ENCODE peak calls at places on chromosomes 2 and 18, in nine cellular contexts. T, K, Y, Z, E, N, Q, S and X are unnamed samples.

GRCh38 chr18:9914334-9914583 is 443 bp downstream of the VAPA start:
- DNase-seq in T (peak), K (no peak), Y (no peak), Z (no peak), E (peak), N (no peak), Q (no peak), S (no peak), X (peak)

GRCh38 chr2:32402087-32402486 is 45.3 kb downstream of the BIRC6 start:
- DNase-seq in T (no peak), K (no peak), Y (no peak), Z (no peak), E (no peak), N (no peak), Q (no peak), S (no peak), X (no peak)

GRCh38 chr2:237911363-237912017 is 52.1 kb downstream of the RAMP1 start:
- DNase-seq in T (no peak), K (no peak), Y (no peak), Z (no peak), E (no peak), N (no peak), Q (no peak), S (no peak), X (no peak)

GRCh38 chr2:130825972-130826253 is 10.8 kb upstream of the ARHGEF4 start:
- DNase-seq in T (no peak), K (no peak), Y (no peak), Z (no peak), E (no peak), N (no peak), Q (no peak), S (no peak), X (no peak)

GRCh38 chr2:97740590-97741182 is 27.3 kb downstream of the ZAP70 start:
- DNase-seq in T (peak), K (no peak), Y (peak), Z (peak), E (peak), N (peak), Q (no peak), S (peak), X (peak)

GRCh38 chr2:48651127-48651526 is 33.5 kb downstream of the GTF2A1L start:
- DNase-seq in T (no peak), K (no peak), Y (no peak), Z (no peak), E (no peak), N (no peak), Q (no peak), S (peak), X (no peak)

GRCh38 chr2:176709541-176709951 is 440.3 kb downstream of the MTX2 start:
- DNase-seq in T (no peak), K (no peak), Y (no peak), Z (no peak), E (no peak), N (no peak), Q (no peak), S (peak), X (no peak)

GRCh38 chr2:236366406-236366805 is 102.2 kb upstream of the ASB18 start:
- DNase-seq in T (no peak), K (peak), Y (no peak), Z (no peak), E (no peak), N (no peak), Q (no peak), S (no peak), X (peak)

GRCh38 chr2:200847268-200847667 is 17.2 kb downstream of the CLK1 start:
- DNase-seq in T (no peak), K (no peak), Y (no peak), Z (no peak), E (no peak), N (no peak), Q (no peak), S (no peak), X (no peak)

GRCh38 chr2:199663157-199663556 is 187.8 kb downstream of the FTCDNL1 start:
- DNase-seq in T (no peak), K (peak), Y (no peak), Z (no peak), E (no peak), N (no peak), Q (no peak), S (no peak), X (no peak)

GRCh38 chr18:76398899-76399612 is 96.0 kb downstream of the ZNF516 start:
- DNase-seq in T (peak), K (peak), Y (peak), Z (peak), E (peak), N (peak), Q (peak), S (peak), X (peak)

GRCh38 chr2:10475221-10475722 is 27.1 kb upstream of the ODC1 start:
- DNase-seq in T (no peak), K (no peak), Y (no peak), Z (no peak), E (no peak), N (no peak), Q (no peak), S (no peak), X (no peak)

GRCh38 chr2:163735692-163736432 is at the start of gene FIGN:
- DNase-seq in T (no peak), K (no peak), Y (peak), Z (no peak), E (peak), N (peak), Q (peak), S (peak), X (no peak)

GRCh38 chr18:44696892-44697291 is 16.2 kb downstream of the SETBP1 start:
- DNase-seq in T (peak), K (no peak), Y (no peak), Z (no peak), E (no peak), N (no peak), Q (no peak), S (no peak), X (no peak)

GRCh38 chr18:58863539-58864145 is 1.0 kb upstream of the ZNF532 start:
- DNase-seq in T (no peak), K (no peak), Y (no peak), Z (no peak), E (peak), N (no peak), Q (no peak), S (peak), X (no peak)

GRCh38 chr2:169877406-169877805 is 50.2 kb downstream of the UBR3 start:
- DNase-seq in T (no peak), K (no peak), Y (no peak), Z (peak), E (peak), N (peak), Q (no peak), S (peak), X (peak)

GRCh38 chr18:34650121-34650545 is 60.0 kb upstream of the DTNA start:
- DNase-seq in T (no peak), K (no peak), Y (no peak), Z (no peak), E (no peak), N (no peak), Q (no peak), S (peak), X (peak)

GRCh38 chr2:176652300-176653182 is 383.3 kb downstream of the MTX2 start:
- DNase-seq in T (peak), K (no peak), Y (peak), Z (peak), E (peak), N (peak), Q (no peak), S (peak), X (peak)

GRCh38 chr2:12083713-12084420 is 337.4 kb downstream of the LPIN1 start:
- DNase-seq in T (no peak), K (no peak), Y (no peak), Z (no peak), E (peak), N (no peak), Q (no peak), S (no peak), X (no peak)

GRCh38 chr18:52748343-52748742 is 408.3 kb downstream of the DCC start:
- DNase-seq in T (no peak), K (no peak), Y (no peak), Z (no peak), E (no peak), N (no peak), Q (no peak), S (no peak), X (no peak)

GRCh38 chr2:33448216-33448899 is 28.1 kb upstream of the RASGRP3 start:
- DNase-seq in T (no peak), K (no peak), Y (no peak), Z (no peak), E (no peak), N (no peak), Q (no peak), S (no peak), X (peak)

GRCh38 chr2:164840930-164841718 is 499 bp downstream of the COBLL1 start:
- DNase-seq in T (peak), K (no peak), Y (peak), Z (peak), E (peak), N (peak), Q (no peak), S (peak), X (peak)

GRCh38 chr18:40695526-40695925 is 1259.5 kb upstream of the PIK3C3 start:
- DNase-seq in T (no peak), K (no peak), Y (no peak), Z (no peak), E (no peak), N (no peak), Q (no peak), S (no peak), X (no peak)

GRCh38 chr18:43526436-43527150 is 249.3 kb upstream of the SYT4 start:
- DNase-seq in T (no peak), K (no peak), Y (no peak), Z (no peak), E (no peak), N (no peak), Q (no peak), S (no peak), X (no peak)

GRCh38 chr2:46390036-46390435 is 89.3 kb upstream of the TMEM247 start:
- DNase-seq in T (no peak), K (no peak), Y (no peak), Z (no peak), E (no peak), N (no peak), Q (no peak), S (no peak), X (no peak)

GRCh38 chr18:11260963-11261441 is 111.6 kb upstream of the PIEZO2 start:
- DNase-seq in T (no peak), K (no peak), Y (no peak), Z (no peak), E (no peak), N (no peak), Q (peak), S (no peak), X (no peak)

GRCh38 chr2:207274541-207274940 is 108.8 kb upstream of the KLF7 start:
- DNase-seq in T (no peak), K (no peak), Y (no peak), Z (no peak), E (no peak), N (no peak), Q (no peak), S (peak), X (no peak)

GRCh38 chr2:138609446-138609845 is 107.9 kb downstream of the SPOPL start:
- DNase-seq in T (no peak), K (no peak), Y (no peak), Z (no peak), E (no peak), N (no peak), Q (no peak), S (no peak), X (no peak)

GRCh38 chr18:42113529-42114191 is 158.6 kb downstream of the PIK3C3 start:
- DNase-seq in T (no peak), K (no peak), Y (no peak), Z (no peak), E (no peak), N (peak), Q (no peak), S (no peak), X (peak)

GRCh38 chr2:231380991-231381847 is 14.3 kb upstream of the B3GNT7 start:
- DNase-seq in T (no peak), K (no peak), Y (no peak), Z (no peak), E (no peak), N (no peak), Q (no peak), S (no peak), X (no peak)

DNA sequence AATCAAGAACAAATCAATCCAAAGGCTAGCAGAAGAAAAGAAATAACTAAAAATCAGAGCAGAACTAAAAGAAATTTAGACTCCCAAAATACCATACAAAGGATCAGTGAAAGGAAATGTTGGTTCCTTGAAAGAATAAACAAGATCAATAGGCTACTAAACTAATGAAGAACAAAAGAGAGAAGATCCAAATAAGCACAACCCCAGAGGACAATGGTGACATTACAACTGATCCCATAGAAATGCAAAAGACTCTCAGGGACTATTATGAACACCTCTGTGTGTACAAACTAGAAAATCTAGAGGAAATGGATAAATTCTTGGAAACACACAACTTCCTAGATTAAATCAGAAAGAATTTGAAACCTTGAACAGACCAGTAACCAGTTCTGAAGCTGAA is 1186.9 kb downstream of the LRP1B start:
- DNase-seq in T (no peak), K (no peak), Y (no peak), Z (no peak), E (no peak), N (no peak), Q (no peak), S (no peak), X (no peak)
- TF ChIP-seq MAX in T (no peak), K (no peak), Y (no peak), Z (no peak), E (no peak), N (no peak), Q (no peak), S (no peak), X (no peak)

DNA sequence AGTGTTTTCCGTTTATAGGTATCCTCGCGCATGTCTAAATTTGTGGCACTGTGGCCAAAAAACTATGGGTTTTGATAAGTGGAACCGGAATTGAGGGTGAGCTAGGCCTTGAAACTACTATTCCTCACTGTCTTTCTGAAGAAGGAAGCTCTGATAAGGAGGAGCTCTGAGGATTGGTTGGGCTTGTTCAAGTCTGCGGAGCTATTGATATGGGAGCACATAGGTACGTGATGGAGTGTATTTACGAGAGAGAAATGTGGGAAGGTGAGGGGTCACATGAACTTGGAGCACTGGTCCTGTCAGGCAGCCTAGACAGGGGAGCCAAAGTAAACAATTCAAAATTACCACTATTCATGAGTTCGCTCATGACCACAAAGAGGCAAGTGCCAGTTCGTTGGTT is 131.4 kb downstream of the BABAM2 start:
- DNase-seq in T (no peak), K (no peak), Y (no peak), Z (no peak), E (no peak), N (no peak), Q (no peak), S (no peak), X (no peak)
- H3K4me3 ChIP-seq in T (no peak), K (no peak), Y (no peak), Z (no peak), E (no peak), N (no peak), Q (no peak), S (no peak), X (no peak)

DNA sequence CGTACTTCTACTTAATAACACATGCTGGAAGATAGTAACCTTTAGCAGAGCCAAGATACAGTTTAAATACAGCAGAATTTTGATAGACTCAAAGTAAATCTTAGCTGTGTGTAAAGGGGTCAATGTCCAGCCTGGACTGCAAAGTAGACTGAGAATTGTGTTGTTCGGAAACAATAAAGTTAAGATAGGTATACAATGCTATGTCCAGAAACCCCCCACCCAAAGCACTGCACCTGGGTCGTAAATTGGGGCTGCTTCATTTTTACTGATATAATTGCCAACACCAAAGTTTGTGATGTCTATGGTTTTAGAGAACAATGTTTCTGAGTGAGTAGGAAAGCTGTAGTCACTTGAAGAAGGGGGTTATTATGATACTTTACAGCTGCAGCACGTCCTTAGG is 4.4 kb upstream of the NCOA1 start:
- DNase-seq in T (no peak), K (no peak), Y (no peak), Z (no peak), E (no peak), N (no peak), Q (no peak), S (no peak), X (no peak)
- TF ChIP-seq MAX in T (no peak), K (no peak), Y (no peak), Z (no peak), E (no peak), N (no peak), Q (no peak), S (no peak), X (no peak)

DNA sequence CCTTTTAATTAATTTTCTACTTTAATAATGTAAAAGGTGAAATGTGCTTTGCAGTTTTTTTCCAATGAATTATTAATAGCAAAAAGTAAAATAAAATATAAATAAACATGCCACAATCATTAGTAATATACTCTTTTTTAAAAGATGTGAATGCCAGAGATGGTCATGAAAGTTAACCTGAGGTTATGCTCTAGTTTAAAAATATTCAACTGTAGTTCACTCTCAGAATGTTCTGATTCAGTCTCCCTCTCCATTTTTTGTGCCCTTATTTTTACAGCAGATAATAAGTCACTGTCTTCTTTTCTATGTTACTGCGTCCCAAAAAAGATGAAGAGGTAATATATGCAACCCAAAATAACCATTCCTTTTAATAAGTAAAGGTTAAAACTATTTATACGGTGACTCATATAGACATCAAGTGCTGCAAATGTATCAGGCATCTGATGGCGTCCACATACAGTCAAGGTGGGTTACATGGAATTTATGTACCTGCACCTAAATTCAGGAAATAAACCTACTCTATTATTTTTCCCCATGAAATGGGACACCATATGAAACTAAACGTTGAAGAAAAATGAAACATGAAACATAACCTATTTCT is 153.6 kb upstream of the ZNF804A start:
- DNase-seq in T (no peak), K (no peak), Y (no peak), Z (no peak), E (no peak), N (no peak), Q (no peak), S (no peak), X (no peak)
- H3K4me3 ChIP-seq in T (no peak), K (no peak), Y (no peak), Z (no peak), E (no peak), N (no peak), Q (no peak), S (no peak), X (no peak)

DNA sequence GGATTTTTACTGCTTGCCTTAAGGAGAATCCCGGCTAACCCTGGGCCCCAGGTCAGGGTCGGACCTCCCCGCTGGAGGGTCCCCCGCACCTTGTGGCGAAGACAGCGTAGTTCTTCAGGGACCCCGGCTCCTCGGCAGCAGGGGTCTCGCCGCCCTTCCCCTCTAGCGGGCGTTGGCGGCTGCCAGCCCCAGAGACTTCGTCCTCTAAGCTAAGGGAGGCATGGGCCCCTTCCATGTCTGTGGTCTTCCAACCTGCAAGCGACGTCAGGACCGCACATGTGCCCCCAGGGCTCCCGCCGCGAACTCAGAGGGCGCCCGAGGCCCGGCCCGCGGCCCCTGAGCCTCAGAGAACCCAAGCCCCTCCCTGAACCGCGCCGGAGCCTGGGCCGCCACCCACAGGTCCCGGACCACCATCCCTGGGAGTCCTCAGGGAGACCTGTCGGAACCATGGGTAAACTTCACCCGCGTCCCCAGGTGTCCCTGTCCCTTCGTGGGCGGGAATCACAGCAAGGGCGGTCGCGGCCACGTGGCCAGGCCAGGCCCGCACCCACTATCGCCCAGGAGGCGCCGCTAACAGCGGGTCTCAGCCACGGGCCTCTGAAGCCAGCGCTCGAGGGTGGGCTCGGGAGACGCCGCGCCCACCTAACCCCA is 562 bp downstream of the ANKMY1 start:
- DNase-seq in T (no peak), K (no peak), Y (no peak), Z (no peak), E (no peak), N (no peak), Q (no peak), S (no peak), X (no peak)
- TF ChIP-seq MAX in T (no peak), K (no peak), Y (no peak), Z (no peak), E (peak), N (no peak), Q (peak), S (no peak), X (no peak)

DNA sequence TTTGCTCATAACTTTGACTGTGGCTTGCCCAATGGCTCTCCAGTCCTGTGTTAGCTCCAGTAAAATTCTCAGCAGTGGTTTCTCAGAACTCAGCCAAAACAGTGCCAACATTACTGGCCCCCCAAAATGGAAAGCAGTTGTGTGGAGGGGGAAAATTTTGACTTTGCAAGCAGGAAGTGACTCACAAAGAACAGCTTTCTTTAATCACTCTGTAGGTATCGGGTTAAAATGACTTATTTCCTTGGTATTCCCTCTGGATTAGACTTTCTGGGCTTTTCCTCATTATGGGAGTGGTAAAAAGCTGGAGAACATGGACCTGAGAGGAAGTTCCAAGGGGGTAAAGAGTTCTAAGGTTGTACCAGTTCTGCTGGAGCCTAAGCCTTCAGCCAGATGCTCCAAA is 175.7 kb upstream of the RND3 start:
- DNase-seq in T (no peak), K (no peak), Y (no peak), Z (peak), E (no peak), N (no peak), Q (no peak), S (peak), X (no peak)
- H3K4me3 ChIP-seq in T (no peak), K (no peak), Y (no peak), Z (no peak), E (no peak), N (no peak), Q (no peak), S (no peak), X (no peak)

DNA sequence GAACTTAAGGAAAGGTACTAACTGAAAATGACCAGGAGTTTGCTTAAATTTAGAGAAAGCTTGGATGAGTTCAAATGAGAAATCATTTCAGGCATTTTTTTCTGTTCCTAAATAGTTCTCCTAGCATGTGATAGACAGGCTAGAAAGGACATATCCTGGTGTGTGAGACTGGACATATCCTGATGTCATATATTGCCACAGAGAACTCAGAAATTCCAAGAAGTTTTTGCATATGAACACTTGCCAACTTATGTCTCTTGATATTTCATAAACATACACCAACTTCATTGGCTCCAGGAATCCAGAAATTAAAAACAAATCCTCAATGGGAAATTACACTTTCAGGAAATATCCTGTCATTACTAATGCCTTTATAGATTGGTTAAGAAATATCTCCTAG is 2.9 kb upstream of the SERPINB4 start:
- DNase-seq in T (no peak), K (no peak), Y (no peak), Z (no peak), E (no peak), N (no peak), Q (no peak), S (no peak), X (no peak)
- TF ChIP-seq MAX in T (no peak), K (no peak), Y (no peak), Z (no peak), E (no peak), N (no peak), Q (no peak), S (no peak), X (no peak)